ENCODE peak calls at places on chromosomes 12 and 14, in eight cellular contexts. E is ACHN, K is NCI-H2081, H is GM03348, W is heart right ventricle, L is Caki2, B is thoracic aorta, P is cardiac fibroblast. I is an unnamed sample.
A peak's percentile ranks its signal among the peaks of the same experiment; 100 is the strongest.

GRCh38 chr14:66105819-66106218 is 380.4 kb upstream of the CCDC196 start:
- DNase-seq in W (no peak), H (peak; percentile 72), K (no peak), P (peak; percentile 73), B (no peak), E (no peak), L (no peak), I (no peak)

GRCh38 chr14:30221546-30221945 is 293.9 kb upstream of the PRKD1 start:
- DNase-seq in H (no peak), E (no peak), B (no peak), W (no peak), L (no peak), P (no peak), K (no peak), I (no peak)

GRCh38 chr14:51862171-51862838 is 1.9 kb downstream of the GNG2 start:
- DNase-seq in P (peak; percentile 33), L (no peak), E (no peak), W (no peak), B (no peak), H (no peak), K (no peak), I (no peak)

GRCh38 chr12:104709692-104710435 is 248.2 kb downstream of the SLC41A2 start:
- DNase-seq in E (no peak), L (no peak), W (no peak), B (no peak), H (no peak), K (no peak), P (peak; percentile 27), I (no peak)

GRCh38 chr12:64459388-64460024 is 7.6 kb downstream of the TBK1 start:
- DNase-seq in H (no peak), K (no peak), P (peak; percentile 35), L (no peak), B (no peak), W (no peak), E (peak; percentile 58), I (no peak)

GRCh38 chr14:38948171-38948570 is 154.9 kb downstream of the SEC23A start:
- DNase-seq in P (peak; percentile 22), L (no peak), B (no peak), K (no peak), H (peak; percentile 18), E (no peak), W (no peak), I (no peak)

GRCh38 chr12:109613611-109614455 is 40.2 kb downstream of the MVK start:
- DNase-seq in L (no peak), W (no peak), B (no peak), H (no peak), P (no peak), K (no peak), E (no peak), I (no peak)

GRCh38 chr12:123442774-123443173 is 6.3 kb upstream of the RILPL2 start:
- DNase-seq in L (no peak), B (no peak), E (no peak), K (no peak), P (no peak), W (no peak), H (no peak), I (no peak)

GRCh38 chr14:61326847-61327246 is 5.5 kb downstream of the PRKCH start:
- DNase-seq in E (no peak), B (no peak), W (peak; percentile 76), L (no peak), P (peak; percentile 62), K (no peak), H (no peak), I (no peak)

GRCh38 chr12:130281157-130281799 is 56.4 kb upstream of the PIWIL1 start:
- DNase-seq in E (peak; percentile 20), H (peak; percentile 79), P (no peak), L (no peak), W (peak; percentile 18), B (no peak), K (peak; percentile 6), I (no peak)

GRCh38 chr12:122355702-122356101 is 66.8 kb downstream of the CLIP1 start:
- DNase-seq in E (no peak), P (no peak), H (no peak), B (no peak), K (no peak), W (no peak), L (no peak), I (no peak)

GRCh38 chr12:69240625-69240984 is 1.2 kb downstream of the CPSF6 start:
- DNase-seq in P (peak; percentile 23), L (no peak), H (no peak), K (no peak), B (no peak), E (peak; percentile 40), W (no peak), I (no peak)

GRCh38 chr14:50825307-50825706 is 5.7 kb downstream of the NIN start:
- DNase-seq in W (no peak), K (no peak), P (no peak), B (no peak), L (no peak), H (no peak), E (no peak), I (no peak)

I was measured in HAP-1.